ENCODE peak calls at places on chromosomes 6 and 20, in five cellular contexts. X is cardiac fibroblast, P is NB4, Z is pancreas, M is astrocyte of the cerebellum. Y is an unnamed sample.

GRCh38 chr6:157075549-157076426 is 247.5 kb downstream of the TMEM242 start:
- DNase-seq in X (peak), P (no peak), Z (no peak), M (no peak), Y (no peak)

GRCh38 chr20:46905364-46906125 is 10.9 kb downstream of the EYA2 start:
- DNase-seq in X (peak), P (no peak), Z (no peak), M (no peak), Y (no peak)

GRCh38 chr6:83474309-83474708 is 38.0 kb upstream of the PRSS35 start:
- DNase-seq in X (peak), P (no peak), Z (no peak), M (peak), Y (peak)

GRCh38 chr6:44431118-44431725 is 43.7 kb downstream of the CDC5L start:
- DNase-seq in X (peak), P (peak), Z (no peak), M (peak), Y (peak)

GRCh38 chr20:53826597-53827291 is 233.1 kb upstream of the ZNF217 start:
- DNase-seq in X (no peak), P (peak), Z (no peak), M (no peak), Y (peak)

GRCh38 chr20:49415005-49415663 is 67.3 kb downstream of the KCNB1 start:
- DNase-seq in X (no peak), P (peak), Z (no peak), M (no peak), Y (no peak)

GRCh38 chr20:38751360-38751976 is 3.2 kb downstream of the ACTR5 start:
- DNase-seq in X (peak), P (peak), Z (no peak), M (peak), Y (peak)

GRCh38 chr6:142303191-142303564 is 1.4 kb downstream of the ADGRG6 start:
- DNase-seq in X (no peak), P (no peak), Z (no peak), M (no peak), Y (no peak)

GRCh38 chr20:63056236-63057132 is 49.7 kb upstream of the BHLHE23 start:
- DNase-seq in X (no peak), P (peak), Z (peak), M (no peak), Y (peak)